ENCODE peak calls at places on chromosomes 7 and 10, in five cellular contexts. L, E, A, W and H are unnamed samples.

GRCh38 chr7:122304604-122304975 is at the start of gene FEZF1:
- DNase-seq in L (no peak), E (no peak), A (no peak), W (no peak), H (no peak)

GRCh38 chr7:143216151-143216550 is 5.7 kb upstream of the TAS2R40 start:
- DNase-seq in L (no peak), E (peak), A (peak), W (no peak), H (no peak)

GRCh38 chr10:60759181-60759580 is 19.1 kb upstream of the CDK1 start:
- DNase-seq in L (no peak), E (no peak), A (no peak), W (no peak), H (no peak)

GRCh38 chr7:28263622-28264266 is 83.1 kb upstream of the JAZF1 start:
- DNase-seq in L (no peak), E (no peak), A (no peak), W (no peak), H (no peak)

GRCh38 chr10:128631801-128632241 is 505.6 kb upstream of the MKI67 start:
- DNase-seq in L (no peak), E (no peak), A (no peak), W (no peak), H (peak)

GRCh38 chr7:134632937-134633540 is 13.6 kb upstream of the BPGM start:
- DNase-seq in L (no peak), E (peak), A (peak), W (peak), H (peak)

GRCh38 chr7:45576249-45576929 is 2.2 kb downstream of the ADCY1 start:
- DNase-seq in L (peak), E (no peak), A (peak), W (no peak), H (no peak)

GRCh38 chr7:138865843-138866242 is 67.8 kb upstream of the ATP6V0A4 start:
- DNase-seq in L (no peak), E (no peak), A (no peak), W (peak), H (peak)